ENCODE peak calls at places on chromosomes 1 and 21, in ten cellular contexts. One of them, this sample, is unnamed. For H3K4me1, the result is how much of the 10 kb centered on the place peaks cover.

GRCh38 chr1:2530501-2531361 is 668 bp upstream of the HES5 start:
- DNase-seq in esophagus muscularis mucosa: no peak
- DNase-seq in spleen: no peak
- DNase-seq in GM12878: no peak
- DNase-seq in endothelial cell of umbilical vein: no peak
- DNase-seq in K562: no peak
- DNase-seq in HCT116: no peak
- DNase-seq in H1: no peak
- DNase-seq in sigmoid colon: no peak
- DNase-seq in suprapubic skin: no peak
- DNase-seq in this sample: peak

GRCh38 chr1:245812278-245812677 is 657.5 kb downstream of the KIF26B start:
- DNase-seq in spleen: no peak
- DNase-seq in suprapubic skin: no peak
- DNase-seq in H1: no peak
- DNase-seq in sigmoid colon: no peak
- DNase-seq in endothelial cell of umbilical vein: no peak
- DNase-seq in esophagus muscularis mucosa: no peak
- DNase-seq in HCT116: no peak
- DNase-seq in K562: no peak
- DNase-seq in GM12878: no peak
- DNase-seq in this sample: no peak

GRCh38 chr21:38295997-38296764 is 39.4 kb downstream of the KCNJ15 start:
- DNase-seq in GM12878: no peak
- DNase-seq in suprapubic skin: no peak
- DNase-seq in endothelial cell of umbilical vein: peak
- DNase-seq in K562: no peak
- DNase-seq in spleen: no peak
- DNase-seq in sigmoid colon: no peak
- DNase-seq in esophagus muscularis mucosa: no peak
- DNase-seq in H1: no peak
- DNase-seq in HCT116: no peak
- DNase-seq in this sample: no peak

GRCh38 chr1:172393354-172393753 is 27.1 kb upstream of the C1orf105 start:
- DNase-seq in spleen: no peak
- DNase-seq in endothelial cell of umbilical vein: no peak
- DNase-seq in suprapubic skin: no peak
- DNase-seq in sigmoid colon: no peak
- DNase-seq in HCT116: no peak
- DNase-seq in K562: no peak
- DNase-seq in esophagus muscularis mucosa: no peak
- DNase-seq in H1: no peak
- DNase-seq in GM12878: no peak
- DNase-seq in this sample: no peak

GRCh38 chr1:190084552-190084951 is 393.1 kb downstream of the BRINP3 start:
- DNase-seq in GM12878: no peak
- DNase-seq in HCT116: peak
- DNase-seq in sigmoid colon: no peak
- DNase-seq in suprapubic skin: no peak
- DNase-seq in K562: no peak
- DNase-seq in esophagus muscularis mucosa: no peak
- DNase-seq in spleen: no peak
- DNase-seq in H1: peak
- DNase-seq in endothelial cell of umbilical vein: no peak
- DNase-seq in this sample: no peak

GRCh38 chr1:15167386-15167785 is 13.8 kb downstream of the TMEM51 start:
- DNase-seq in H1: no peak
- DNase-seq in GM12878: no peak
- DNase-seq in esophagus muscularis mucosa: no peak
- DNase-seq in spleen: no peak
- DNase-seq in suprapubic skin: no peak
- DNase-seq in K562: no peak
- DNase-seq in endothelial cell of umbilical vein: no peak
- DNase-seq in sigmoid colon: no peak
- DNase-seq in HCT116: no peak
- DNase-seq in this sample: no peak

GRCh38 chr1:152442291-152442690 is 28.2 kb upstream of the CRNN start:
- DNase-seq in esophagus muscularis mucosa: no peak
- DNase-seq in K562: no peak
- DNase-seq in sigmoid colon: no peak
- DNase-seq in spleen: no peak
- DNase-seq in HCT116: no peak
- DNase-seq in H1: no peak
- DNase-seq in GM12878: no peak
- DNase-seq in suprapubic skin: no peak
- DNase-seq in endothelial cell of umbilical vein: no peak
- DNase-seq in this sample: no peak

GRCh38 chr1:243713470-243714186 is 136.4 kb downstream of the AKT3 start:
- DNase-seq in spleen: no peak
- DNase-seq in HCT116: no peak
- DNase-seq in endothelial cell of umbilical vein: no peak
- DNase-seq in esophagus muscularis mucosa: no peak
- DNase-seq in K562: no peak
- DNase-seq in H1: no peak
- DNase-seq in suprapubic skin: no peak
- DNase-seq in sigmoid colon: no peak
- DNase-seq in GM12878: no peak
- DNase-seq in this sample: peak

GRCh38 chr1:210598135-210598652 is 269.5 kb downstream of the HHAT start:
- DNase-seq in H1: no peak
- DNase-seq in HCT116: no peak
- DNase-seq in K562: no peak
- DNase-seq in GM12878: no peak
- DNase-seq in spleen: no peak
- DNase-seq in sigmoid colon: peak
- DNase-seq in endothelial cell of umbilical vein: no peak
- DNase-seq in suprapubic skin: no peak
- DNase-seq in esophagus muscularis mucosa: no peak
- DNase-seq in this sample: no peak

GRCh38 chr1:59051007-59051406 is 245.9 kb upstream of the FGGY start:
- DNase-seq in sigmoid colon: no peak
- DNase-seq in spleen: no peak
- DNase-seq in endothelial cell of umbilical vein: no peak
- DNase-seq in GM12878: no peak
- DNase-seq in H1: no peak
- DNase-seq in esophagus muscularis mucosa: no peak
- DNase-seq in K562: no peak
- DNase-seq in HCT116: no peak
- DNase-seq in suprapubic skin: no peak
- DNase-seq in this sample: no peak

GRCh38 chr1:23745515-23745914 is 2.2 kb downstream of the ELOA start:
- DNase-seq in suprapubic skin: no peak
- DNase-seq in K562: peak
- DNase-seq in spleen: no peak
- DNase-seq in esophagus muscularis mucosa: no peak
- DNase-seq in endothelial cell of umbilical vein: peak
- DNase-seq in GM12878: no peak
- DNase-seq in HCT116: peak
- DNase-seq in H1: no peak
- DNase-seq in sigmoid colon: no peak
- DNase-seq in this sample: peak

GRCh38 chr1:63868220-63868897 is 94.5 kb downstream of the ROR1 start:
- DNase-seq in H1: no peak
- DNase-seq in esophagus muscularis mucosa: no peak
- DNase-seq in spleen: no peak
- DNase-seq in endothelial cell of umbilical vein: peak
- DNase-seq in HCT116: peak
- DNase-seq in K562: peak
- DNase-seq in sigmoid colon: peak
- DNase-seq in GM12878: no peak
- DNase-seq in suprapubic skin: no peak
- DNase-seq in this sample: no peak

GRCh38 chr1:154864189-154864985 is 5.7 kb downstream of the KCNN3 start:
- DNase-seq in spleen: no peak
- DNase-seq in GM12878: no peak
- DNase-seq in esophagus muscularis mucosa: no peak
- DNase-seq in HCT116: no peak
- DNase-seq in sigmoid colon: no peak
- DNase-seq in K562: no peak
- DNase-seq in endothelial cell of umbilical vein: no peak
- DNase-seq in H1: no peak
- DNase-seq in suprapubic skin: no peak
- DNase-seq in this sample: no peak

GRCh38 chr1:154865442-154866256 is 4.4 kb downstream of the KCNN3 start:
- DNase-seq in esophagus muscularis mucosa: no peak
- DNase-seq in H1: no peak
- DNase-seq in sigmoid colon: no peak
- DNase-seq in K562: peak
- DNase-seq in GM12878: no peak
- DNase-seq in spleen: no peak
- DNase-seq in endothelial cell of umbilical vein: no peak
- DNase-seq in suprapubic skin: no peak
- DNase-seq in HCT116: no peak
- DNase-seq in this sample: no peak

GRCh38 chr1:154866995-154867795 is 2.9 kb downstream of the KCNN3 start:
- DNase-seq in GM12878: no peak
- DNase-seq in H1: no peak
- DNase-seq in sigmoid colon: no peak
- DNase-seq in endothelial cell of umbilical vein: peak
- DNase-seq in esophagus muscularis mucosa: no peak
- DNase-seq in HCT116: no peak
- DNase-seq in spleen: no peak
- DNase-seq in suprapubic skin: no peak
- DNase-seq in K562: no peak
- DNase-seq in this sample: peak

GRCh38 chr1:154867841-154868610 is 2.1 kb downstream of the KCNN3 start:
- DNase-seq in suprapubic skin: no peak
- DNase-seq in sigmoid colon: no peak
- DNase-seq in esophagus muscularis mucosa: no peak
- DNase-seq in GM12878: no peak
- DNase-seq in endothelial cell of umbilical vein: no peak
- DNase-seq in H1: no peak
- DNase-seq in HCT116: no peak
- DNase-seq in spleen: no peak
- DNase-seq in K562: no peak
- DNase-seq in this sample: no peak

GRCh38 chr1:154866257-154866994 is 3.7 kb downstream of the KCNN3 start:
- DNase-seq in suprapubic skin: no peak
- DNase-seq in HCT116: no peak
- DNase-seq in sigmoid colon: no peak
- DNase-seq in K562: peak
- DNase-seq in H1: no peak
- DNase-seq in esophagus muscularis mucosa: no peak
- DNase-seq in endothelial cell of umbilical vein: no peak
- DNase-seq in GM12878: no peak
- DNase-seq in spleen: no peak
- DNase-seq in this sample: no peak
- H3K4me1 ChIP-seq in suprapubic skin: under half
- H3K4me1 ChIP-seq in HCT116: under half
- H3K4me1 ChIP-seq in sigmoid colon: under half
- H3K4me1 ChIP-seq in K562: under half
- H3K4me1 ChIP-seq in H1: half or more
- H3K4me1 ChIP-seq in esophagus muscularis mucosa: under half
- H3K4me1 ChIP-seq in endothelial cell of umbilical vein: under half
- H3K4me1 ChIP-seq in GM12878: half or more
- H3K4me1 ChIP-seq in spleen: under half
- H3K4me1 ChIP-seq in this sample: under half

DNA sequence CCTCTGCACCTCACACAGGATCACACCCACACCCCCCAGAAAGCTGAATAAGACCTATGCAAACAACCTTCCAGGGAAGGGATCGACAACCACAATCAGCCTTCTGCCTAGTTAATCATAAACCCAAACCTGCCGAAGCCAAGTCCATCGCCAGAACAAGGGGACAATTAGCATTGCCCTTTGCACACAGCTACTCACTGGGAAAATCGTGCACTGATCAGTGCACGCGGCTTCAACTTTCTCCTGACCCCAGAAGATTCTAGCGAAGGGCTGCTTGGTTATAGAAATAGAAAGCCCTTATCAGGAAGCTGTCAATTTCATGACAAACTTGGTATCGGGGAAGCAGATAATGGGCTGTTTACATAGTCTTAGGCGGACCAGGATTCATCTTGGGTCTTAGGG is 29.5 kb downstream of the RUNX1 start:
- DNase-seq in K562: no peak
- DNase-seq in suprapubic skin: no peak
- DNase-seq in spleen: no peak
- DNase-seq in esophagus muscularis mucosa: no peak
- DNase-seq in H1: no peak
- DNase-seq in endothelial cell of umbilical vein: no peak
- DNase-seq in GM12878: no peak
- DNase-seq in sigmoid colon: no peak
- DNase-seq in HCT116: no peak
- DNase-seq in this sample: no peak
- H3K27ac ChIP-seq in K562: no peak
- H3K27ac ChIP-seq in suprapubic skin: no peak
- H3K27ac ChIP-seq in spleen: no peak
- H3K27ac ChIP-seq in esophagus muscularis mucosa: no peak
- H3K27ac ChIP-seq in H1: no peak
- H3K27ac ChIP-seq in endothelial cell of umbilical vein: no peak
- H3K27ac ChIP-seq in GM12878: no peak
- H3K27ac ChIP-seq in sigmoid colon: no peak
- H3K27ac ChIP-seq in HCT116: no peak
- H3K27ac ChIP-seq in this sample: no peak

DNA sequence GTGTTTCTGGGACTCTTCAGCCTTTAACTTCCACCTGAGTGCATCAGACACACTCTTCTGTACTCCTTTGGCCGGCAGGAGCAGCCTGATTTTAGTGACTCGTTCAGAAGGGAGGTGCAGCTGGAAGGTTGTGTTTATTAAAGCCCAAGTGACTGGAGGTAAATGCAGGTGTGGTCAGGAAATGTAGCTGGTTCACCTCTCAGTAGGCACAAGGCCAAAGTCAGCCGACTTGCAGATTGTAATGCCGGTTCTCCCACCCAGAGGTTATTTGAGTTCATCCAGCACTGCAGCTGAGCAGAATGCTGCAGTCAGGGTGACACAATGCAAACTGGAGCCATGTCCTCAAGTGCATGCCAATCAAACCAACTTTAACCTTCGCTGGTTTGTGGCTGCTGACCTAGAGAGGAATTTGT is 91.5 kb downstream of the SPATA46 start:
- DNase-seq in endothelial cell of umbilical vein: peak
- DNase-seq in K562: no peak
- DNase-seq in suprapubic skin: peak
- DNase-seq in spleen: no peak
- DNase-seq in esophagus muscularis mucosa: no peak
- DNase-seq in sigmoid colon: no peak
- DNase-seq in GM12878: no peak
- DNase-seq in H1: no peak
- DNase-seq in HCT116: no peak
- DNase-seq in this sample: no peak
- TF ChIP-seq POLR2AphosphoS5 in endothelial cell of umbilical vein: no peak
- TF ChIP-seq POLR2AphosphoS5 in K562: no peak
- TF ChIP-seq POLR2AphosphoS5 in suprapubic skin: no peak
- TF ChIP-seq POLR2AphosphoS5 in spleen: no peak
- TF ChIP-seq POLR2AphosphoS5 in esophagus muscularis mucosa: no peak
- TF ChIP-seq POLR2AphosphoS5 in sigmoid colon: no peak
- TF ChIP-seq POLR2AphosphoS5 in GM12878: no peak
- TF ChIP-seq POLR2AphosphoS5 in H1: no peak
- TF ChIP-seq POLR2AphosphoS5 in HCT116: no peak
- TF ChIP-seq POLR2AphosphoS5 in this sample: no peak

DNA sequence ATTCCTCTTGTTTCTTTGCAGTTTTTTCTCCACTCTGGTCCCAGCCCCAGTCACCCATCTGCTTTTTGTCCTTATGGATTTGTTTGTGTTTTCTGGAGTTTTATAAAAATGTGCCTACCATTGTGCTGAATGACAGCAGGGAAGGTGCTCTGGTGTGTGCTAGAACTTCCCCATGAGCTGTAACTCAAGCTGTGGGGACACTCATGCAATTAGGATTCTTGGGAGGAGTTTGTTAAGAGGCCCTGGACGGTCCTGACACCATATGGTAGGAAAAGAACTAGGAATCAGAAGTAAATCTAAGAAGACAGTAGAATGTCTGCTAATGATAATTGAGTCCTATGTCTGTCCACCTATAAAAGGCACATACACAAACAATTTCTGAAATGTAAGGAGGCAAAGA is 27.4 kb downstream of the URB2 start:
- DNase-seq in sigmoid colon: no peak
- DNase-seq in spleen: no peak
- DNase-seq in GM12878: no peak
- DNase-seq in K562: no peak
- DNase-seq in suprapubic skin: no peak
- DNase-seq in HCT116: no peak
- DNase-seq in endothelial cell of umbilical vein: no peak
- DNase-seq in H1: no peak
- DNase-seq in esophagus muscularis mucosa: no peak
- DNase-seq in this sample: no peak
- H3K4me1 ChIP-seq in sigmoid colon: under half
- H3K4me1 ChIP-seq in spleen: under half
- H3K4me1 ChIP-seq in GM12878: under half
- H3K4me1 ChIP-seq in K562: under half
- H3K4me1 ChIP-seq in suprapubic skin: under half
- H3K4me1 ChIP-seq in HCT116: under half
- H3K4me1 ChIP-seq in endothelial cell of umbilical vein: under half
- H3K4me1 ChIP-seq in H1: under half
- H3K4me1 ChIP-seq in esophagus muscularis mucosa: under half
- H3K4me1 ChIP-seq in this sample: under half

This sample was measured in SK-N-SH.